ENCODE peak calls at places on chromosomes 5 and 9, in six cellular contexts. H is neural crest cell, Y is kidney epithelial cell, W is AG08396, V is A549, X is ovary. R is an unnamed sample.

GRCh38 chr9:108751301-108751824 is 104.4 kb downstream of the ACTL7B start:
- DNase-seq in H (no peak), Y (no peak), W (no peak), V (no peak), X (no peak), R (no peak)

GRCh38 chr5:43044181-43044914 is 4.2 kb upstream of the ANXA2R start:
- DNase-seq in H (no peak), Y (no peak), W (no peak), V (no peak), X (no peak), R (peak; percentile 49)

GRCh38 chr5:417765-418559 is 25.0 kb upstream of the EXOC3 start:
- DNase-seq in H (no peak), Y (no peak), W (no peak), V (no peak), X (no peak), R (no peak)

GRCh38 chr5:52878671-52879070 is 91.0 kb downstream of the ITGA1 start:
- DNase-seq in H (no peak), Y (no peak), W (no peak), V (no peak), X (no peak), R (no peak)

GRCh38 chr5:168740821-168741213 is 161.6 kb upstream of the PANK3 start:
- DNase-seq in H (no peak), Y (no peak), W (no peak), V (no peak), X (no peak), R (no peak)

GRCh38 chr9:87610200-87611155 is 112.8 kb downstream of the DAPK1 start:
- DNase-seq in H (no peak), Y (no peak), W (no peak), V (no peak), X (no peak), R (no peak)

GRCh38 chr5:170120576-170120975 is 14.9 kb downstream of the FOXI1 start:
- DNase-seq in H (no peak), Y (no peak), W (peak; percentile 18), V (no peak), X (no peak), R (no peak)

GRCh38 chr9:135809166-135809565 is 98.2 kb downstream of the CAMSAP1 start:
- DNase-seq in H (no peak), Y (no peak), W (no peak), V (no peak), X (no peak), R (no peak)

GRCh38 chr9:91802391-91802790 is 147.6 kb downstream of the ROR2 start:
- DNase-seq in H (no peak), Y (no peak), W (no peak), V (no peak), X (no peak), R (no peak)

GRCh38 chr5:181261320-181262085 is 560 bp upstream of the TRIM52 start:
- DNase-seq in H (peak; percentile 53), Y (no peak), W (peak; percentile 71), V (peak; percentile 48), X (peak; percentile 62), R (peak; percentile 88)

GRCh38 chr5:181241393-181241975 is 2.2 kb downstream of the RACK1 start:
- DNase-seq in H (no peak), Y (peak; percentile 48), W (peak; percentile 75), V (no peak), X (no peak), R (no peak)

GRCh38 chr5:104385901-104386300 is 823.3 kb upstream of the NUDT12 start:
- DNase-seq in H (no peak), Y (no peak), W (no peak), V (no peak), X (no peak), R (no peak)

GRCh38 chr9:113184509-113184908 is 33.7 kb downstream of the SLC31A2 start:
- DNase-seq in H (no peak), Y (no peak), W (peak; percentile 16), V (no peak), X (no peak), R (no peak)

GRCh38 chr9:18798106-18798505 is 234.9 kb downstream of the SAXO1 start:
- DNase-seq in H (no peak), Y (no peak), W (no peak), V (no peak), X (no peak), R (no peak)

GRCh38 chr5:169139381-169140125 is 161.4 kb downstream of the SLIT3 start:
- DNase-seq in H (no peak), Y (no peak), W (no peak), V (peak; percentile 29), X (peak; percentile 26), R (peak; percentile 61)

GRCh38 chr5:153153086-153153485 is 337.4 kb upstream of the GRIA1 start:
- DNase-seq in H (no peak), Y (no peak), W (no peak), V (no peak), X (no peak), R (no peak)

GRCh38 chr9:126154869-126155268 is 171.8 kb upstream of the MVB12B start:
- DNase-seq in H (no peak), Y (no peak), W (no peak), V (no peak), X (no peak), R (no peak)

GRCh38 chr5:129496410-129496809 is 36.3 kb downstream of the ADAMTS19 start:
- DNase-seq in H (no peak), Y (no peak), W (no peak), V (no peak), X (no peak), R (no peak)

GRCh38 chr5:37002176-37002751 is 125.7 kb downstream of the NIPBL start:
- DNase-seq in H (no peak), Y (no peak), W (no peak), V (no peak), X (no peak), R (no peak)

GRCh38 chr5:92912280-92912679 is 668.7 kb downstream of the NR2F1-AS1 start:
- DNase-seq in H (no peak), Y (no peak), W (no peak), V (no peak), X (no peak), R (no peak)

GRCh38 chr9:121316852-121317373 is 49.0 kb downstream of the GSN start:
- DNase-seq in H (no peak), Y (no peak), W (no peak), V (no peak), X (no peak), R (peak; percentile 20)

GRCh38 chr5:91408710-91409109 is 25.6 kb upstream of the ARRDC3 start:
- DNase-seq in H (no peak), Y (no peak), W (no peak), V (no peak), X (no peak), R (no peak)

GRCh38 chr5:69305512-69305911 is 27.1 kb downstream of the CCDC125 start:
- DNase-seq in H (no peak), Y (no peak), W (no peak), V (no peak), X (no peak), R (no peak)

GRCh38 chr5:120615967-120616645 is 152.0 kb downstream of the PRR16 start:
- DNase-seq in H (no peak), Y (peak; percentile 67), W (peak; percentile 31), V (no peak), X (no peak), R (no peak)

GRCh38 chr5:54719384-54720306 is 202.1 kb downstream of the SNX18 start:
- DNase-seq in H (no peak), Y (peak; percentile 9), W (peak; percentile 47), V (no peak), X (no peak), R (peak; percentile 65)

GRCh38 chr5:67015577-67016290 is 180.9 kb downstream of the CD180 start:
- DNase-seq in H (no peak), Y (no peak), W (no peak), V (no peak), X (no peak), R (no peak)

GRCh38 chr9:101738566-101739183 is at the start of gene GRIN3A:
- DNase-seq in H (peak; percentile 7), Y (no peak), W (no peak), V (peak; percentile 6), X (no peak), R (peak; percentile 60)

GRCh38 chr5:123705741-123706140 is 193.8 kb downstream of the CSNK1G3 start:
- DNase-seq in H (no peak), Y (no peak), W (no peak), V (no peak), X (no peak), R (no peak)

GRCh38 chr9:36738318-36738975 is 165.8 kb downstream of the MELK start:
- DNase-seq in H (no peak), Y (no peak), W (peak; percentile 42), V (peak; percentile 56), X (peak; percentile 13), R (no peak)